ENCODE peak calls at places on chromosome 15, in ten cellular contexts. I is stimulated activated CD4-positive, alpha-beta T cell treated with anti-CD3 and anti-CD28 coated beads, Interleukin-15, amount 100 ng/mL, for 1 hour; S is Kasumi-1; U is fibroblast of lung; J is activated naive CD4-positive, alpha-beta T cell treated with anti-CD3 and anti-CD28 coated beads, Interleukin-2, amount 50 U/mL, for 72 hours; X is T-helper 2 cell; Q is fibroblast of villous mesenchyme; K is left colon; R is GM12865; P is heart left ventricle. W is an unnamed sample.

GRCh38 chr15:90062729-90063684 is 39.3 kb downstream of the IDH2 start:
- DNase-seq in K (no peak), R (no peak), U (no peak), X (no peak), I (no peak), P (peak), Q (no peak), S (no peak), J (no peak), W (no peak)

GRCh38 chr15:101121511-101122090 is 130.2 kb downstream of the CHSY1 start:
- DNase-seq in S (peak), J (peak), Q (peak), U (peak), I (no peak), R (peak), K (peak), P (peak), X (no peak), W (peak)

GRCh38 chr15:41396111-41396510 is 6.2 kb downstream of the NDUFAF1 start:
- DNase-seq in J (no peak), K (no peak), S (no peak), I (no peak), P (no peak), R (no peak), U (no peak), Q (no peak), X (no peak), W (no peak)

GRCh38 chr15:42157981-42158765 is 1.7 kb upstream of the PLA2G4F start:
- DNase-seq in I (no peak), X (no peak), Q (peak), R (no peak), P (no peak), S (no peak), K (no peak), J (no peak), U (peak), W (no peak)

GRCh38 chr15:83153288-83153687 is 45.8 kb downstream of the TM6SF1 start:
- DNase-seq in S (no peak), U (no peak), P (no peak), X (no peak), R (no peak), J (no peak), Q (no peak), I (no peak), K (no peak), W (no peak)

GRCh38 chr15:70569718-70570231 is 193.6 kb downstream of the UACA start:
- DNase-seq in Q (peak), J (no peak), I (no peak), U (peak), K (no peak), P (no peak), R (no peak), X (no peak), S (no peak), W (no peak)

GRCh38 chr15:74768771-74769342 is 13.0 kb upstream of the CSK start:
- DNase-seq in R (peak), S (peak), Q (peak), J (peak), U (peak), P (peak), K (peak), X (peak), I (peak), W (peak)

GRCh38 chr15:75725021-75725718 is 12.5 kb upstream of the CSPG4 start:
- DNase-seq in X (no peak), Q (no peak), J (no peak), S (no peak), I (no peak), K (no peak), P (no peak), U (no peak), R (no peak), W (no peak)

GRCh38 chr15:57313134-57313483 is 63.2 kb upstream of the CGNL1 start:
- DNase-seq in J (no peak), Q (no peak), S (no peak), X (no peak), U (no peak), P (no peak), R (no peak), I (no peak), K (no peak), W (no peak)

GRCh38 chr15:51104512-51104911 is 9.8 kb upstream of the TNFAIP8L3 start:
- DNase-seq in X (no peak), J (no peak), Q (peak), P (peak), U (peak), R (no peak), S (no peak), K (peak), I (no peak), W (peak)

GRCh38 chr15:50182233-50183013 is 427 bp downstream of the SLC27A2 start:
- DNase-seq in R (no peak), S (peak), X (no peak), Q (peak), P (no peak), J (peak), K (peak), U (peak), I (peak), W (no peak)

GRCh38 chr15:76840830-76841460 is 64.2 kb downstream of the SCAPER start:
- DNase-seq in R (peak), Q (peak), X (no peak), K (no peak), I (no peak), S (peak), U (peak), P (no peak), J (no peak), W (no peak)

W was measured in left ventricle myocardium inferior.